ENCODE peak calls at places on chromosomes 13 and 19, in six cellular contexts. K, A, Z, C, E and J are unnamed samples.

GRCh38 chr19:47699360-47699917 is 13.8 kb upstream of the EHD2 start:
- DNase-seq in C (no peak), E (peak; percentile 29), Z (no peak), K (no peak), A (peak; percentile 16), J (no peak)

GRCh38 chr19:54062643-54063042 is 1.1 kb downstream of the VSTM1 start:
- DNase-seq in Z (peak; percentile 31), K (no peak), E (no peak), A (no peak), C (no peak), J (no peak)

GRCh38 chr19:48487944-48488343 is 18.8 kb downstream of the CYTH2 start:
- DNase-seq in C (peak; percentile 43), K (no peak), Z (peak; percentile 84), E (no peak), A (no peak), J (no peak)

GRCh38 chr19:10271543-10272086 is 695 bp downstream of the ICAM1 start:
- DNase-seq in Z (peak; percentile 39), C (no peak), K (peak; percentile 70), A (no peak), E (no peak), J (no peak)

GRCh38 chr19:10766681-10767201 is 48.9 kb downstream of the DNM2 start:
- DNase-seq in Z (no peak), K (no peak), C (no peak), E (no peak), A (peak; percentile 59), J (peak; percentile 46)

GRCh38 chr13:82147526-82147925 is 1734.7 kb downstream of the SLITRK1 start:
- DNase-seq in K (no peak), C (no peak), E (no peak), Z (no peak), A (no peak), J (no peak)

GRCh38 chr13:39881887-39882286 is 226.4 kb downstream of the COG6 start:
- DNase-seq in A (no peak), C (no peak), Z (no peak), K (no peak), E (no peak), J (no peak)

GRCh38 chr13:28324181-28324789 is 170.6 kb downstream of the FLT1 start:
- DNase-seq in Z (no peak), K (peak; percentile 31), C (no peak), E (peak; percentile 40), A (peak; percentile 47), J (no peak)

GRCh38 chr19:11446652-11447301 is 11.3 kb downstream of the PRKCSH start:
- DNase-seq in E (no peak), Z (peak; percentile 66), C (no peak), K (no peak), A (peak; percentile 84), J (peak; percentile 81)

GRCh38 chr19:19510432-19510831 is 4.9 kb downstream of the TSSK6 start:
- DNase-seq in E (no peak), A (no peak), C (no peak), Z (no peak), K (no peak), J (no peak)

GRCh38 chr13:35978607-35979316 is 152.4 kb downstream of the DCLK1 start:
- DNase-seq in A (peak; percentile 20), C (no peak), Z (no peak), E (peak; percentile 7), K (no peak), J (no peak)

GRCh38 chr19:18349524-18350128 is 9.2 kb downstream of the PGPEP1 start:
- DNase-seq in A (no peak), E (no peak), C (no peak), K (no peak), Z (peak; percentile 64), J (no peak)

GRCh38 chr13:19153782-19154450 is 27.7 kb downstream of the TUBA3C start:
- DNase-seq in K (no peak), C (no peak), E (no peak), Z (no peak), A (no peak), J (no peak)

GRCh38 chr13:44298314-44298713 is 75.3 kb upstream of the SERP2 start:
- DNase-seq in Z (no peak), E (no peak), K (no peak), C (no peak), A (no peak), J (no peak)

GRCh38 chr19:29587518-29587986 is 18.5 kb upstream of the POP4 start:
- DNase-seq in Z (no peak), E (peak; percentile 56), A (no peak), C (no peak), K (peak; percentile 37), J (no peak)

GRCh38 chr19:5952193-5953033 is 25.5 kb downstream of the RANBP3 start:
- DNase-seq in K (no peak), E (no peak), C (no peak), Z (no peak), A (no peak), J (no peak)

GRCh38 chr19:20044663-20045062 is 5.4 kb upstream of the ZNF682 start:
- DNase-seq in K (no peak), E (no peak), Z (no peak), C (no peak), A (no peak), J (no peak)

GRCh38 chr13:29594710-29595379 is 643 bp downstream of the SLC7A1 start:
- DNase-seq in C (peak; percentile 39), K (peak; percentile 16), Z (peak; percentile 66), E (peak; percentile 57), A (peak; percentile 63), J (peak; percentile 70)

GRCh38 chr13:108549989-108550388 is 79.4 kb upstream of the MYO16 start:
- DNase-seq in K (no peak), Z (no peak), C (no peak), A (peak; percentile 13), E (no peak), J (no peak)

GRCh38 chr13:113511361-113511760 is 20.9 kb upstream of the DCUN1D2 start:
- DNase-seq in K (no peak), A (no peak), E (no peak), Z (no peak), C (no peak), J (no peak)

GRCh38 chr19:19460761-19461265 is 54.5 kb downstream of the TSSK6 start:
- DNase-seq in C (no peak), A (peak; percentile 80), K (no peak), Z (peak; percentile 62), E (peak; percentile 66), J (peak; percentile 16)

GRCh38 chr19:2982983-2983350 is 5.6 kb downstream of the TLE6 start:
- DNase-seq in Z (peak; percentile 67), C (no peak), A (no peak), E (no peak), K (no peak), J (peak; percentile 44)

GRCh38 chr13:106599875-106600797 is 32.2 kb upstream of the ARGLU1 start:
- DNase-seq in C (no peak), Z (no peak), A (no peak), K (no peak), E (no peak), J (no peak)

GRCh38 chr13:40682449-40683240 is 16.2 kb upstream of the FOXO1 start:
- DNase-seq in C (no peak), E (no peak), Z (no peak), A (no peak), K (no peak), J (no peak)

GRCh38 chr13:91203430-91203829 is 144.1 kb upstream of the MIR17HG start:
- DNase-seq in K (no peak), E (no peak), C (no peak), A (no peak), Z (no peak), J (no peak)